ENCODE peak calls at places on chromosomes 1 and 21, in four cellular contexts. Y is GM13976; W is Ammon's horn; F is stimulated activated CD8-positive, alpha-beta memory T cell treated with anti-CD3 and anti-CD28 coated beads, Interleukin-4, amount 100 ng/mL, for 1 hour. K is an unnamed sample.

GRCh38 chr1:3366181-3367051 is 88.0 kb upstream of the ARHGEF16 start:
- DNase-seq in W (peak; percentile 58), Y (no peak), F (no peak), K (peak; percentile 7)

GRCh38 chr1:221201773-221202172 is 322.5 kb downstream of the HLX start:
- DNase-seq in F (no peak), W (no peak), Y (no peak), K (no peak)

GRCh38 chr1:218317061-218317460 is 28.1 kb upstream of the TGFB2 start:
- DNase-seq in W (no peak), F (no peak), Y (no peak), K (no peak)

GRCh38 chr1:98323906-98324358 is 337.6 kb upstream of the SNX7 start:
- DNase-seq in Y (no peak), W (no peak), F (peak; percentile 3), K (no peak)

GRCh38 chr1:55140137-55140536 is 75.0 kb downstream of the USP24 start:
- DNase-seq in Y (no peak), W (no peak), F (no peak), K (no peak)

GRCh38 chr1:94862718-94863117 is 42.6 kb downstream of the SLC44A3 start:
- DNase-seq in Y (no peak), F (no peak), W (no peak), K (no peak)

GRCh38 chr1:193927550-193927949 is 741.1 kb upstream of the B3GALT2 start:
- DNase-seq in Y (no peak), W (no peak), F (no peak), K (no peak)

GRCh38 chr1:213925783-213926182 is 62.0 kb upstream of the PROX1 start:
- DNase-seq in F (no peak), W (no peak), Y (no peak), K (no peak)

GRCh38 chr1:172451002-172451443 is 7.2 kb upstream of the PIGC start:
- DNase-seq in Y (no peak), W (no peak), F (no peak), K (no peak)

GRCh38 chr1:231240531-231240882 is 505 bp upstream of the GNPAT start:
- DNase-seq in F (no peak), Y (no peak), W (no peak), K (no peak)

GRCh38 chr1:87398644-87399043 is 70.0 kb downstream of the LMO4 start:
- DNase-seq in Y (no peak), W (no peak), F (no peak), K (no peak)

GRCh38 chr1:52413410-52414104 is 9.2 kb downstream of the PRPF38A start:
- DNase-seq in W (no peak), F (no peak), Y (no peak), K (no peak)

GRCh38 chr1:175319112-175319911 is 126.7 kb upstream of the KIAA0040 start:
- DNase-seq in W (peak; percentile 83), F (peak; percentile 47), Y (peak; percentile 66), K (peak; percentile 73)

GRCh38 chr1:94922756-94923465 is 4.0 kb downstream of the CNN3 start:
- DNase-seq in W (no peak), Y (no peak), F (no peak), K (no peak)

GRCh38 chr1:240070188-240070587 is 21.5 kb upstream of the FMN2 start:
- DNase-seq in Y (no peak), F (no peak), W (no peak), K (no peak)

GRCh38 chr1:6005276-6005917 is 13.2 kb upstream of the NPHP4 start:
- DNase-seq in W (no peak), Y (no peak), F (no peak), K (no peak)

GRCh38 chr1:172143384-172144025 is 277.0 kb upstream of the C1orf105 start:
- DNase-seq in F (no peak), W (no peak), Y (no peak), K (no peak)

GRCh38 chr1:232868793-232869491 is 63.7 kb downstream of the MAP10 start:
- DNase-seq in Y (no peak), F (no peak), W (no peak), K (no peak)

GRCh38 chr21:33286600-33287456 is 20.7 kb downstream of the IL10RB start:
- DNase-seq in F (no peak), W (no peak), Y (no peak), K (no peak)

GRCh38 chr21:45405271-45405818 is 380 bp downstream of the COL18A1 start:
- DNase-seq in F (no peak), Y (no peak), W (no peak), K (no peak)

K was measured in G401.